ENCODE peak calls at places on chromosomes 4 and X, in nine cellular contexts. G is fibroblast of pulmonary artery; V is left ventricle myocardium inferior; S is NCI-H345; E is stimulated activated CD4-positive, alpha-beta T cell treated with anti-CD3 and anti-CD28 coated beads, Interleukin-2, amount 100 ng/mL, for 4 hours; C is H4; A is activated CD4-positive, alpha-beta memory T cell treated with anti-CD3 and anti-CD28 coated beads for 36 hours; H is activated gamma-delta T cell treated with Interleukin-2 at 50 U/mL for 16 hours; U is NCI-H2081. B is an unnamed sample.

GRCh38 chr4:80036949-80037348 is 36.1 kb downstream of the ANTXR2 start:
- DNase-seq in G (peak; percentile 96), V (no peak), S (no peak), E (no peak), C (no peak), A (no peak), H (no peak), U (no peak), B (no peak)

GRCh38 chr4:150943126-150943525 is 72.0 kb downstream of the LRBA start:
- DNase-seq in G (no peak), V (no peak), S (no peak), E (no peak), C (no peak), A (no peak), H (no peak), U (no peak), B (no peak)

GRCh38 chr4:125244848-125245450 is 69.8 kb upstream of the FAT4 start:
- DNase-seq in G (peak; percentile 69), V (no peak), S (no peak), E (no peak), C (no peak), A (no peak), H (no peak), U (no peak), B (peak; percentile 22)

GRCh38 chr4:165964591-165964990 is 91.6 kb downstream of the TLL1 start:
- DNase-seq in G (no peak), V (no peak), S (no peak), E (no peak), C (no peak), A (no peak), H (no peak), U (no peak), B (no peak)

GRCh38 chr4:72390409-72390808 is 178.6 kb downstream of the ADAMTS3 start:
- DNase-seq in G (peak; percentile 62), V (no peak), S (no peak), E (no peak), C (no peak), A (no peak), H (no peak), U (no peak), B (no peak)

GRCh38 chr4:184280104-184280503 is 62.4 kb upstream of the ENPP6 start:
- DNase-seq in G (no peak), V (no peak), S (no peak), E (no peak), C (no peak), A (no peak), H (no peak), U (no peak), B (no peak)

GRCh38 chrX:39766085-39766726 is 331.6 kb downstream of the BCOR start:
- DNase-seq in G (no peak), V (no peak), S (no peak), E (no peak), C (no peak), A (peak; percentile 39), H (peak; percentile 28), U (no peak), B (no peak)

GRCh38 chr4:134313591-134313990 is 112.0 kb upstream of the PABPC4L start:
- DNase-seq in G (no peak), V (no peak), S (no peak), E (no peak), C (no peak), A (no peak), H (no peak), U (no peak), B (no peak)

GRCh38 chrX:139823806-139824205 is 109.0 kb downstream of the ATP11C start:
- DNase-seq in G (no peak), V (no peak), S (no peak), E (no peak), C (peak; percentile 4), A (no peak), H (no peak), U (no peak), B (no peak)

GRCh38 chrX:73922856-73923429 is 359.9 kb downstream of the CHIC1 start:
- DNase-seq in G (peak; percentile 37), V (no peak), S (no peak), E (no peak), C (no peak), A (no peak), H (no peak), U (no peak), B (no peak)

GRCh38 chrX:133555796-133556458 is 140.6 kb upstream of the GPC4 start:
- DNase-seq in G (no peak), V (no peak), S (no peak), E (no peak), C (no peak), A (no peak), H (no peak), U (no peak), B (no peak)

GRCh38 chrX:130594453-130594916 is 192.7 kb downstream of the RBMX2 start:
- DNase-seq in G (no peak), V (no peak), S (peak; percentile 71), E (no peak), C (no peak), A (no peak), H (no peak), U (no peak), B (no peak)

GRCh38 chr4:172514011-172514410 is 654.6 kb upstream of the GALNT7 start:
- DNase-seq in G (no peak), V (no peak), S (no peak), E (no peak), C (peak; percentile 3), A (no peak), H (no peak), U (no peak), B (no peak)

GRCh38 chr4:10020871-10021676 is at the start of gene SLC2A9:
- DNase-seq in G (peak; percentile 76), V (peak; percentile 34), S (no peak), E (no peak), C (no peak), A (no peak), H (no peak), U (no peak), B (no peak)

GRCh38 chr4:37892641-37893040 is 1.8 kb downstream of the TBC1D1 start:
- DNase-seq in G (no peak), V (no peak), S (no peak), E (peak; percentile 47), C (no peak), A (peak; percentile 74), H (peak; percentile 25), U (no peak), B (no peak)

GRCh38 chr4:86977621-86978184 is 42.9 kb downstream of the AFF1 start:
- DNase-seq in G (peak; percentile 70), V (no peak), S (peak; percentile 75), E (no peak), C (peak; percentile 66), A (peak; percentile 43), H (no peak), U (no peak), B (no peak)

GRCh38 chr4:59987289-59987688 is 1212.8 kb upstream of the ADGRL3 start:
- DNase-seq in G (no peak), V (no peak), S (no peak), E (no peak), C (no peak), A (no peak), H (no peak), U (no peak), B (no peak)

GRCh38 chrX:150282953-150283352 is 80.2 kb upstream of the MAMLD1 start:
- DNase-seq in G (no peak), V (no peak), S (no peak), E (no peak), C (no peak), A (no peak), H (no peak), U (no peak), B (no peak)

GRCh38 chrX:130878350-130879341 is 24.4 kb downstream of the ENOX2 start:
- DNase-seq in G (peak; percentile 91), V (no peak), S (no peak), E (no peak), C (peak; percentile 91), A (no peak), H (no peak), U (no peak), B (no peak)

GRCh38 chr4:25925486-25926201 is 11.6 kb downstream of the SMIM20 start:
- DNase-seq in G (peak; percentile 52), V (peak; percentile 33), S (peak; percentile 10), E (no peak), C (no peak), A (peak; percentile 56), H (no peak), U (peak; percentile 45), B (peak; percentile 47)

GRCh38 chr4:36823199-36823967 is 421.2 kb upstream of the NWD2 start:
- DNase-seq in G (no peak), V (no peak), S (peak; percentile 24), E (no peak), C (peak; percentile 72), A (no peak), H (no peak), U (peak; percentile 24), B (no peak)

GRCh38 chr4:8393593-8394038 is 46.9 kb downstream of the ACOX3 start:
- DNase-seq in G (peak; percentile 97), V (peak; percentile 61), S (no peak), E (no peak), C (peak; percentile 75), A (no peak), H (no peak), U (no peak), B (peak; percentile 54)

GRCh38 chrX:141619336-141619735 is 29.8 kb downstream of the SPANXA2 start:
- DNase-seq in G (peak; percentile 7), V (no peak), S (no peak), E (no peak), C (no peak), A (no peak), H (no peak), U (no peak), B (no peak)

GRCh38 chr4:185238261-185238681 is 28.9 kb downstream of the SNX25 start:
- DNase-seq in G (peak; percentile 47), V (no peak), S (no peak), E (no peak), C (no peak), A (peak; percentile 64), H (no peak), U (no peak), B (no peak)

GRCh38 chr4:128869801-128870509 is 60.5 kb downstream of the JADE1 start:
- DNase-seq in G (no peak), V (no peak), S (no peak), E (no peak), C (no peak), A (no peak), H (no peak), U (no peak), B (no peak)

GRCh38 chrX:46561931-46562721 is 11.4 kb upstream of the CHST7 start:
- DNase-seq in G (no peak), V (no peak), S (no peak), E (no peak), C (no peak), A (peak; percentile 33), H (no peak), U (no peak), B (no peak)

GRCh38 chr4:157312702-157313101 is 92.2 kb downstream of the GRIA2 start:
- DNase-seq in G (no peak), V (no peak), S (no peak), E (no peak), C (no peak), A (no peak), H (no peak), U (no peak), B (no peak)

GRCh38 chrX:74383611-74384010 is 37.7 kb upstream of the SLC16A2 start:
- DNase-seq in G (peak; percentile 68), V (no peak), S (peak; percentile 1), E (no peak), C (peak; percentile 40), A (peak; percentile 30), H (no peak), U (no peak), B (peak; percentile 27)

GRCh38 chrX:154529206-154529612 is 13.2 kb upstream of the FAM3A start:
- DNase-seq in G (peak; percentile 34), V (no peak), S (no peak), E (no peak), C (no peak), A (no peak), H (no peak), U (no peak), B (no peak)

GRCh38 chr4:128862608-128863313 is 53.3 kb downstream of the JADE1 start:
- DNase-seq in G (no peak), V (no peak), S (no peak), E (peak; percentile 49), C (no peak), A (peak; percentile 72), H (peak; percentile 12), U (no peak), B (no peak)

GRCh38 chrX:108001218-108001814 is 19.1 kb upstream of the TEX13B start:
- DNase-seq in G (peak; percentile 68), V (no peak), S (peak; percentile 77), E (no peak), C (peak; percentile 71), A (peak; percentile 27), H (no peak), U (peak; percentile 81), B (peak; percentile 67)